ENCODE peak calls at places on chromosomes 13 and 19, in seven cellular contexts. S is T-helper 1 cell; J is stimulated activated naive CD8-positive, alpha-beta T cell treated with anti-CD3 and anti-CD28 coated beads, Interleukin-15, Interleukin-2, amounts not matched to agents 100 U/mL and 50 U/mL, for 24 hours; A is gastrocnemius medialis; K is glutamatergic neuron; D is COR-L47; C is PC-9. T is an unnamed sample.

GRCh38 chr19:39823693-39824092 is 10.3 kb downstream of the DYRK1B start:
- DNase-seq in S (no peak), J (no peak), A (no peak), K (peak), D (no peak), C (no peak), T (no peak)

GRCh38 chr13:59607780-59608233 is 555.9 kb downstream of the DIAPH3 start:
- DNase-seq in S (no peak), J (no peak), A (no peak), K (no peak), D (no peak), C (no peak), T (no peak)

GRCh38 chr13:40221460-40222201 is 444.8 kb downstream of the FOXO1 start:
- DNase-seq in S (peak), J (peak), A (peak), K (no peak), D (no peak), C (peak), T (peak)

GRCh38 chr19:35557539-35558399 is 5.7 kb downstream of the ATP4A start:
- DNase-seq in S (peak), J (peak), A (no peak), K (peak), D (no peak), C (no peak), T (peak)

GRCh38 chr19:1455336-1456120 is 5.6 kb downstream of the APC2 start:
- DNase-seq in S (peak), J (peak), A (no peak), K (peak), D (no peak), C (peak), T (peak)

GRCh38 chr19:47766359-47766620 is 12.2 kb upstream of the SELENOW start:
- DNase-seq in S (no peak), J (no peak), A (no peak), K (no peak), D (no peak), C (no peak), T (no peak)

GRCh38 chr19:2327773-2328400 is 499 bp downstream of the LSM7 start:
- DNase-seq in S (peak), J (peak), A (no peak), K (peak), D (peak), C (peak), T (peak)

GRCh38 chr13:77372275-77372674 is 45.4 kb upstream of the MYCBP2 start:
- DNase-seq in S (no peak), J (no peak), A (no peak), K (no peak), D (no peak), C (no peak), T (no peak)

GRCh38 chr13:99978781-99979452 is 2.7 kb upstream of the ZIC2 start:
- DNase-seq in S (no peak), J (no peak), A (no peak), K (peak), D (peak), C (no peak), T (no peak)